ENCODE peak calls at places on chromosomes 3 and 15, in ten cellular contexts. Z, T, V, O, W, U, M, H, J and D are unnamed samples.

GRCh38 chr3:129047553-129047839 is 13.1 kb upstream of the GP9 start:
- DNase-seq in Z (no peak), T (no peak), V (no peak), O (peak; percentile 56), W (no peak), U (no peak), M (no peak), H (no peak), J (no peak), D (no peak)

GRCh38 chr15:82531496-82532382 is 8.5 kb downstream of the RPS17 start:
- DNase-seq in Z (no peak), T (no peak), V (no peak), O (no peak), W (no peak), U (no peak), M (no peak), H (no peak), J (no peak), D (no peak)

GRCh38 chr15:50145451-50145872 is 26.4 kb upstream of the ATP8B4 start:
- DNase-seq in Z (no peak), T (no peak), V (peak; percentile 73), O (no peak), W (peak; percentile 71), U (peak; percentile 49), M (peak; percentile 85), H (no peak), J (no peak), D (no peak)

GRCh38 chr3:172107403-172107802 is 68.0 kb downstream of the FNDC3B start:
- DNase-seq in Z (no peak), T (peak; percentile 49), V (no peak), O (no peak), W (no peak), U (no peak), M (no peak), H (no peak), J (no peak), D (peak; percentile 40)

GRCh38 chr15:55897560-55898336 is 95.7 kb downstream of the NEDD4 start:
- DNase-seq in Z (peak; percentile 51), T (peak; percentile 47), V (peak; percentile 67), O (no peak), W (no peak), U (no peak), M (peak; percentile 85), H (no peak), J (no peak), D (peak; percentile 1)

GRCh38 chr3:158791259-158791920 is 10.5 kb upstream of the MFSD1 start:
- DNase-seq in Z (no peak), T (no peak), V (peak; percentile 71), O (no peak), W (peak; percentile 48), U (peak; percentile 68), M (peak; percentile 77), H (no peak), J (no peak), D (no peak)

GRCh38 chr3:152780553-152780952 is 54.4 kb upstream of the P2RY1 start:
- DNase-seq in Z (no peak), T (no peak), V (no peak), O (no peak), W (no peak), U (no peak), M (no peak), H (no peak), J (no peak), D (no peak)

GRCh38 chr15:93983501-93983900 is 247.9 kb upstream of the MCTP2 start:
- DNase-seq in Z (no peak), T (no peak), V (no peak), O (no peak), W (no peak), U (no peak), M (no peak), H (no peak), J (no peak), D (no peak)

GRCh38 chr15:75650908-75651809 is 3.4 kb downstream of the SNX33 start:
- DNase-seq in Z (peak; percentile 44), T (peak; percentile 48), V (peak; percentile 63), O (peak; percentile 80), W (no peak), U (no peak), M (no peak), H (no peak), J (no peak), D (no peak)
- TF ChIP-seq POLR2AphosphoS5 in Z (no peak), T (no peak), V (no peak), O (no peak), W (no peak), U (no peak), M (no peak), H (no peak), J (no peak), D (no peak)

GRCh38 chr3:62319570-62320243 is 53.6 kb downstream of the FEZF2 start:
- DNase-seq in Z (no peak), T (no peak), V (no peak), O (no peak), W (no peak), U (no peak), M (no peak), H (no peak), J (no peak), D (no peak)

GRCh38 chr3:62316525-62316924 is 56.8 kb downstream of the FEZF2 start:
- DNase-seq in Z (no peak), T (no peak), V (no peak), O (no peak), W (no peak), U (no peak), M (no peak), H (no peak), J (no peak), D (no peak)

GRCh38 chr3:62323241-62323640 is 50.1 kb downstream of the FEZF2 start:
- DNase-seq in Z (no peak), T (no peak), V (no peak), O (no peak), W (no peak), U (no peak), M (no peak), H (no peak), J (no peak), D (no peak)

GRCh38 chr3:62318365-62318751 is 55.0 kb downstream of the FEZF2 start:
- DNase-seq in Z (no peak), T (no peak), V (no peak), O (no peak), W (no peak), U (no peak), M (no peak), H (no peak), J (no peak), D (no peak)

DNA sequence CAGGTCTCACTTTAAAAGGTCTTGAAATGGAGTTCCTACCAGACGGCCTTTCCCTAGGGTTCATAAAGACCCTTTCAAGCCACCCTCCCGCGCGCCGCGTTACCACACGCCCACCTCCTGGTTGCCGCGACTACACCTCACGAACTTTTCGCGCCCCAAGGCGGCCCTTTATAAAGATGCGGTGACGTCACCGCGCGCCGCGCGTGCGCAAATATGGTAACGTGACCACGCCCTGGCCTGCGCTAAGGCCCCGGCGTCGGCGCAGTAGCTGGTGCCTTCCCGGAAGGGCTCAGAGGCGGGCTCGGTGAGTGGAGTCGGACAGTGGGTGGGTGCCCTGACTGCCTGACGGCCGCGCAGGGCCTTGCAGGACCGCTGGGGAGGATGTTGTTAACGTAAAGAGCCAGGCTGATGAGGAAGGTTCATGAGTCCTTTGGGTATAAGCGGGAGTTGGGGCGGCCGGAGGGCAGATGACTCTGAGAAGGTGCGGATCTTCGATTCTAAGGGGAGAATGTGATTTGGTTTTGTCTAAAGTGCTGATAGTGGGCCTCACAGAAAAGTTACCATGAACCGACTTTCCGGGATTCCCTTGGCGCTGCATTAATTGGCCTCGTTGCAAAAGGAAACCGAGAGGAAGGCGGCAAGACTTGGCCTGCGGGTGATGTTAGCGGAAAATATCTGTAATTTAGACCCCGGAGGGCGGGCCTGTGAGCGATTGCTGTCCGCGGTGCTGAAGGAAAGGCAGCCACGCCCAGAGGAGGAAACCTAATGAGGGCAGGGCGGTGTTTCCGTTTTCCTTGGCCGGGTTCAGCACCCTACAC is 54.4 kb downstream of the FEZF2 start:
- DNase-seq in Z (peak; percentile 69), T (peak; percentile 67), V (peak; percentile 81), O (peak; percentile 85), W (no peak), U (no peak), M (peak; percentile 95), H (peak; percentile 86), J (peak; percentile 87), D (no peak)
- TF ChIP-seq POLR2AphosphoS5 in Z (peak; percentile 70), T (no peak), V (peak; percentile 52), O (no peak), W (no peak), U (no peak), M (peak; percentile 98), H (peak; percentile 50), J (no peak), D (no peak)

DNA sequence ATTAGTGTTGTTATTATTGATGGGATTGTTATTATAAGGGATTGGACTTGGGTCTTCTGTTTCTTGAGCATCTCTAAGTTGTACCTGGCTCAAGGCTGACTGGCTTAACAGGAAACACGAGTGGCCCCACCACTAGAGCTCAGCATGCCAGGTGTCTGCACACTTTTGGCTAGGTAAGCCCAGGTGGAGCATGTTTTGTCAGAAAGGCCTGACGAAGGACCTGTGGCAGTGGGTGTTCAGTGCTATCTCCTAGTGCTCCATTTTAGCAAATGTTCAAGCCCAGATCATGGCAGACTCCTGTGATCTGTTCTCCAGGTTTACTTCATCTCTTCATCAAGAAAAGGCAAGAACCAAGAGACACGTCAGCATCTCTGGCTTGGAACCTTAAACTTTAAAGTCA is 3.4 kb downstream of the MAP2K5 start:
- DNase-seq in Z (no peak), T (no peak), V (no peak), O (no peak), W (no peak), U (no peak), M (no peak), H (no peak), J (no peak), D (no peak)
- TF ChIP-seq POLR2AphosphoS5 in Z (no peak), T (no peak), V (no peak), O (no peak), W (no peak), U (no peak), M (no peak), H (no peak), J (no peak), D (no peak)

GRCh38 chr3:110021659-110022058 is 684.3 kb upstream of the DPPA4 start:
- DNase-seq in Z (no peak), T (no peak), V (no peak), O (no peak), W (no peak), U (no peak), M (no peak), H (no peak), J (no peak), D (no peak)

GRCh38 chr3:110015231-110015963 is 678.1 kb upstream of the DPPA4 start:
- DNase-seq in Z (no peak), T (no peak), V (no peak), O (no peak), W (no peak), U (no peak), M (no peak), H (no peak), J (no peak), D (no peak)

GRCh38 chr3:110016235-110016634 is 678.9 kb upstream of the DPPA4 start:
- DNase-seq in Z (no peak), T (no peak), V (no peak), O (no peak), W (no peak), U (no peak), M (peak; percentile 2), H (no peak), J (no peak), D (no peak)

DNA sequence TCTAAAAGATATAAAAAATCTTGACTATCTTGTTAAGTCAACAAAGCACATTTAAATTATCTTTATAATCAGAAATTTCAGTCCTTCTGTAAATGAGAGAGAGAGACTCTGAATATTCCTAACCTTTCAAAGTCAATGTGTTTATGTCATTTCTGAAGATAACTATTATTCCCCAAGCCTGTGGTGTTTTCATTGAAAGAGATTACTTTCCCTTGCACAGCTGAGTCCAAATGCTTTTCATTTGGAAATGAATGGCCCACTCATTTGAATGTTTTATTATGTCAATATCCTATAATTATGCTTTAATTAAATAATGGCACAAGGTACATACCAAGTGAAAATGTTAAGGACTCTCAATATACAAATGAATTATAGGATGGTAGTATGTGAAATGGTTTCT is 680.0 kb upstream of the DPPA4 start:
- DNase-seq in Z (no peak), T (no peak), V (no peak), O (no peak), W (no peak), U (no peak), M (no peak), H (no peak), J (no peak), D (no peak)
- TF ChIP-seq POLR2AphosphoS5 in Z (no peak), T (no peak), V (no peak), O (no peak), W (no peak), U (no peak), M (no peak), H (no peak), J (no peak), D (no peak)